ENCODE peak calls at places on chromosomes 5 and 9, in ten cellular contexts. One of them, this sample, is unnamed.

GRCh38 chr9:132201780-132202703 is 40.2 kb downstream of the NTNG2 start:
- ATAC-seq in aorta: no peak
- ATAC-seq in right cardiac atrium: no peak
- ATAC-seq in HepG2: peak; percentile 70
- ATAC-seq in foreskin keratinocyte: no peak
- ATAC-seq in PC-3: peak; percentile 64
- ATAC-seq in naive thymus-derived CD4-positive, alpha-beta T cell: no peak
- ATAC-seq in Panc1: no peak
- ATAC-seq in IMR-90: no peak
- ATAC-seq in upper lobe of right lung: no peak
- ATAC-seq in this sample: no peak

GRCh38 chr5:1709186-1709803 is 90.3 kb downstream of the MRPL36 start:
- ATAC-seq in right cardiac atrium: no peak
- ATAC-seq in upper lobe of right lung: no peak
- ATAC-seq in naive thymus-derived CD4-positive, alpha-beta T cell: no peak
- ATAC-seq in HepG2: peak; percentile 62
- ATAC-seq in IMR-90: no peak
- ATAC-seq in PC-3: no peak
- ATAC-seq in foreskin keratinocyte: no peak
- ATAC-seq in aorta: no peak
- ATAC-seq in Panc1: no peak
- ATAC-seq in this sample: no peak

GRCh38 chr9:13274901-13275641 is 4.4 kb downstream of the MPDZ start:
- ATAC-seq in HepG2: no peak
- ATAC-seq in PC-3: no peak
- ATAC-seq in Panc1: no peak
- ATAC-seq in right cardiac atrium: peak; percentile 9
- ATAC-seq in upper lobe of right lung: no peak
- ATAC-seq in aorta: no peak
- ATAC-seq in foreskin keratinocyte: no peak
- ATAC-seq in naive thymus-derived CD4-positive, alpha-beta T cell: no peak
- ATAC-seq in IMR-90: no peak
- ATAC-seq in this sample: no peak

GRCh38 chr5:132622608-132623007 is 35.4 kb upstream of the IL13 start:
- ATAC-seq in naive thymus-derived CD4-positive, alpha-beta T cell: no peak
- ATAC-seq in upper lobe of right lung: no peak
- ATAC-seq in foreskin keratinocyte: no peak
- ATAC-seq in aorta: no peak
- ATAC-seq in right cardiac atrium: no peak
- ATAC-seq in PC-3: no peak
- ATAC-seq in IMR-90: no peak
- ATAC-seq in HepG2: no peak
- ATAC-seq in Panc1: no peak
- ATAC-seq in this sample: no peak

GRCh38 chr5:84487963-84488362 is 103.3 kb upstream of the EDIL3 start:
- ATAC-seq in PC-3: no peak
- ATAC-seq in upper lobe of right lung: no peak
- ATAC-seq in IMR-90: peak; percentile 79
- ATAC-seq in Panc1: no peak
- ATAC-seq in naive thymus-derived CD4-positive, alpha-beta T cell: no peak
- ATAC-seq in foreskin keratinocyte: no peak
- ATAC-seq in aorta: peak; percentile 55
- ATAC-seq in right cardiac atrium: peak; percentile 86
- ATAC-seq in HepG2: no peak
- ATAC-seq in this sample: no peak

GRCh38 chr5:31948006-31948405 is 226.1 kb downstream of the GOLPH3 start:
- ATAC-seq in upper lobe of right lung: no peak
- ATAC-seq in foreskin keratinocyte: peak; percentile 85
- ATAC-seq in HepG2: no peak
- ATAC-seq in right cardiac atrium: no peak
- ATAC-seq in naive thymus-derived CD4-positive, alpha-beta T cell: no peak
- ATAC-seq in PC-3: no peak
- ATAC-seq in aorta: no peak
- ATAC-seq in IMR-90: no peak
- ATAC-seq in Panc1: no peak
- ATAC-seq in this sample: no peak

GRCh38 chr5:3594514-3595101 is 1.0 kb upstream of the IRX1 start:
- ATAC-seq in aorta: no peak
- ATAC-seq in HepG2: no peak
- ATAC-seq in IMR-90: no peak
- ATAC-seq in right cardiac atrium: peak; percentile 11
- ATAC-seq in foreskin keratinocyte: peak; percentile 10
- ATAC-seq in PC-3: no peak
- ATAC-seq in Panc1: no peak
- ATAC-seq in naive thymus-derived CD4-positive, alpha-beta T cell: no peak
- ATAC-seq in upper lobe of right lung: peak; percentile 26
- ATAC-seq in this sample: no peak

GRCh38 chr9:16413509-16414016 is 456.9 kb downstream of the BNC2 start:
- ATAC-seq in naive thymus-derived CD4-positive, alpha-beta T cell: peak; percentile 58
- ATAC-seq in Panc1: no peak
- ATAC-seq in PC-3: peak; percentile 40
- ATAC-seq in upper lobe of right lung: peak; percentile 87
- ATAC-seq in right cardiac atrium: peak; percentile 93
- ATAC-seq in foreskin keratinocyte: no peak
- ATAC-seq in HepG2: peak; percentile 99
- ATAC-seq in aorta: peak; percentile 64
- ATAC-seq in IMR-90: peak; percentile 72
- ATAC-seq in this sample: peak; percentile 87

GRCh38 chr5:168851902-168852321 is 272.7 kb upstream of the PANK3 start:
- ATAC-seq in Panc1: no peak
- ATAC-seq in upper lobe of right lung: peak; percentile 37
- ATAC-seq in IMR-90: no peak
- ATAC-seq in naive thymus-derived CD4-positive, alpha-beta T cell: no peak
- ATAC-seq in PC-3: peak; percentile 53
- ATAC-seq in HepG2: no peak
- ATAC-seq in aorta: no peak
- ATAC-seq in right cardiac atrium: peak; percentile 54
- ATAC-seq in foreskin keratinocyte: no peak
- ATAC-seq in this sample: no peak

GRCh38 chr5:160799160-160799559 is 52.9 kb downstream of the ATP10B start:
- ATAC-seq in PC-3: no peak
- ATAC-seq in aorta: no peak
- ATAC-seq in foreskin keratinocyte: no peak
- ATAC-seq in Panc1: no peak
- ATAC-seq in upper lobe of right lung: peak; percentile 85
- ATAC-seq in right cardiac atrium: peak; percentile 54
- ATAC-seq in naive thymus-derived CD4-positive, alpha-beta T cell: peak; percentile 77
- ATAC-seq in HepG2: no peak
- ATAC-seq in IMR-90: no peak
- ATAC-seq in this sample: peak; percentile 54

GRCh38 chr9:137575382-137575724 is 3.4 kb downstream of the DPH7 start:
- ATAC-seq in foreskin keratinocyte: no peak
- ATAC-seq in Panc1: no peak
- ATAC-seq in PC-3: no peak
- ATAC-seq in IMR-90: no peak
- ATAC-seq in HepG2: no peak
- ATAC-seq in aorta: no peak
- ATAC-seq in right cardiac atrium: no peak
- ATAC-seq in naive thymus-derived CD4-positive, alpha-beta T cell: no peak
- ATAC-seq in upper lobe of right lung: no peak
- ATAC-seq in this sample: no peak

GRCh38 chr9:34256987-34257585 is 72.0 kb downstream of the KIF24 start:
- ATAC-seq in HepG2: no peak
- ATAC-seq in Panc1: no peak
- ATAC-seq in PC-3: no peak
- ATAC-seq in upper lobe of right lung: no peak
- ATAC-seq in IMR-90: no peak
- ATAC-seq in foreskin keratinocyte: no peak
- ATAC-seq in right cardiac atrium: no peak
- ATAC-seq in aorta: no peak
- ATAC-seq in naive thymus-derived CD4-positive, alpha-beta T cell: no peak
- ATAC-seq in this sample: peak; percentile 26

GRCh38 chr5:2156358-2157059 is 273.8 kb upstream of the IRX4 start:
- ATAC-seq in naive thymus-derived CD4-positive, alpha-beta T cell: no peak
- ATAC-seq in HepG2: no peak
- ATAC-seq in foreskin keratinocyte: no peak
- ATAC-seq in aorta: no peak
- ATAC-seq in PC-3: no peak
- ATAC-seq in Panc1: no peak
- ATAC-seq in IMR-90: no peak
- ATAC-seq in right cardiac atrium: no peak
- ATAC-seq in upper lobe of right lung: no peak
- ATAC-seq in this sample: no peak

GRCh38 chr9:68546596-68547390 is 6.1 kb upstream of the TMEM252 start:
- ATAC-seq in foreskin keratinocyte: no peak
- ATAC-seq in upper lobe of right lung: peak; percentile 87
- ATAC-seq in PC-3: no peak
- ATAC-seq in aorta: peak; percentile 71
- ATAC-seq in IMR-90: no peak
- ATAC-seq in right cardiac atrium: peak; percentile 74
- ATAC-seq in Panc1: no peak
- ATAC-seq in HepG2: peak; percentile 90
- ATAC-seq in naive thymus-derived CD4-positive, alpha-beta T cell: peak; percentile 83
- ATAC-seq in this sample: peak; percentile 62

GRCh38 chr9:68547417-68547816 is 6.7 kb upstream of the TMEM252 start:
- ATAC-seq in aorta: peak; percentile 39
- ATAC-seq in HepG2: no peak
- ATAC-seq in upper lobe of right lung: peak; percentile 72
- ATAC-seq in right cardiac atrium: no peak
- ATAC-seq in PC-3: no peak
- ATAC-seq in naive thymus-derived CD4-positive, alpha-beta T cell: peak; percentile 39
- ATAC-seq in foreskin keratinocyte: no peak
- ATAC-seq in Panc1: no peak
- ATAC-seq in IMR-90: no peak
- ATAC-seq in this sample: no peak

GRCh38 chr9:68541568-68541967 is 885 bp upstream of the TMEM252 start:
- ATAC-seq in foreskin keratinocyte: no peak
- ATAC-seq in PC-3: no peak
- ATAC-seq in Panc1: no peak
- ATAC-seq in IMR-90: no peak
- ATAC-seq in right cardiac atrium: peak; percentile 75
- ATAC-seq in upper lobe of right lung: no peak
- ATAC-seq in HepG2: no peak
- ATAC-seq in naive thymus-derived CD4-positive, alpha-beta T cell: no peak
- ATAC-seq in aorta: no peak
- ATAC-seq in this sample: no peak

GRCh38 chr9:68548241-68548640 is 7.6 kb upstream of the TMEM252 start:
- ATAC-seq in upper lobe of right lung: no peak
- ATAC-seq in right cardiac atrium: no peak
- ATAC-seq in aorta: no peak
- ATAC-seq in naive thymus-derived CD4-positive, alpha-beta T cell: no peak
- ATAC-seq in IMR-90: no peak
- ATAC-seq in Panc1: no peak
- ATAC-seq in foreskin keratinocyte: no peak
- ATAC-seq in PC-3: no peak
- ATAC-seq in HepG2: no peak
- ATAC-seq in this sample: no peak

DNA sequence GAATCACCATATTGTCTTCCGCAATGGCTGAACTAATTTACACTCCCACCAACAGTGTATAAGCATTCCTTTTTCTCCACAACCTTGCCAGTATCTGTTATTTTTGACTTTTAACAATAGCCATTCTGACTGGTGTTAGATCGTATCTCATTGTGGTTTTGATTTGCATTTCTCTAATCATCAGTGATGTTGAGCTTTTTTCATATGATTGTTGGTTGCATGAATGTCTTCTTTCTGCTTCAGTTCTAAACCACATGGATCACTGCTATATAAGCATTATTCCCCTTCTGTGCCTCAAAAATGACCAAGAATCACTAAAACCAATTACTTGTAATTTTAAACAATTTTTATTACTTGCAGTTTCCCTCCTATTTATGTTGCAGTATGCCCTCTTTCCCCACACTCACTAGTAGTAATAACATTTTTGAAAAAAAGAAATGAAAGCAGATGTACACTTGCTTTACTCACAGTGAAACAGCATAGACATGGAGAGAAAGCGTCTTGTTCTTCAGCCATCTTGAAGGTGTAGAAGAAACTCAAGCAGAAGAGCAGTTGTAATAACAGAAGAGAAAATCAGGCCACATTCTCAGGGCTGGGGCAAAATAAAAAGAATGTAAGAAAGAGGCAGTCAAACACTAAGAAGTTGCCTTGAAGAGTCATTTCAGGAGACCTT is 4.5 kb upstream of the TMEM252 start:
- ATAC-seq in Panc1: no peak
- ATAC-seq in HepG2: no peak
- ATAC-seq in upper lobe of right lung: no peak
- ATAC-seq in naive thymus-derived CD4-positive, alpha-beta T cell: no peak
- ATAC-seq in aorta: no peak
- ATAC-seq in foreskin keratinocyte: no peak
- ATAC-seq in right cardiac atrium: no peak
- ATAC-seq in IMR-90: no peak
- ATAC-seq in PC-3: no peak
- ATAC-seq in this sample: no peak
- H3K27me3 ChIP-seq in Panc1: no peaks in the 10 kb centered on the region
- H3K27me3 ChIP-seq in HepG2: no peaks in the 10 kb centered on the region
- H3K27me3 ChIP-seq in upper lobe of right lung: no peaks in the 10 kb centered on the region
- H3K27me3 ChIP-seq in naive thymus-derived CD4-positive, alpha-beta T cell: no peaks in the 10 kb centered on the region
- H3K27me3 ChIP-seq in aorta: no peaks in the 10 kb centered on the region
- H3K27me3 ChIP-seq in foreskin keratinocyte: no peaks in the 10 kb centered on the region
- H3K27me3 ChIP-seq in right cardiac atrium: no peaks in the 10 kb centered on the region
- H3K27me3 ChIP-seq in IMR-90: peaks cover 5% of the 10 kb centered on the region
- H3K27me3 ChIP-seq in PC-3: no peaks in the 10 kb centered on the region
- H3K27me3 ChIP-seq in this sample: no peaks in the 10 kb centered on the region

DNA sequence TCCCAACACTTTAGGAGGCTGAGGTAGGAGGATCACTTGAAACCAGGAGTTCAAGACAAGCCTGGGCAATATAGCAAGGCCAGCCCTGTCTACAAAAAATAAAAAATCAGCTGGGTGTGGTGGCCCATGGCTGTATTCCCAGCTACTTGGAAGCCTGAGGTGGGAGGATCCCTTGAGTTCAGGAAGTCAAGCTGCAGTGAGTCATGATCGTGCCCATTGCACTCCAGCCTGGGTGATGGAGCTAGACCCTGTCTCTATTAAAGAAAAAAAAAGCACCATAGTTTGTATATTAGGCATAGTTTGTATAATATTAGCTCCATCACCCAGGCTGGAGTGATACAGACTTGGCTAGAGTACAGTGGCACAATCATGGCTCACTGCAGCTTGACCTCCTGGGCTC is 9.6 kb upstream of the NME5 start:
- ATAC-seq in PC-3: peak; percentile 98
- ATAC-seq in right cardiac atrium: peak; percentile 97
- ATAC-seq in Panc1: peak; percentile 77
- ATAC-seq in HepG2: no peak
- ATAC-seq in IMR-90: peak; percentile 79
- ATAC-seq in aorta: peak; percentile 60
- ATAC-seq in upper lobe of right lung: peak; percentile 60
- ATAC-seq in naive thymus-derived CD4-positive, alpha-beta T cell: no peak
- ATAC-seq in foreskin keratinocyte: peak; percentile 87
- ATAC-seq in this sample: peak; percentile 71
- H3K27me3 ChIP-seq in PC-3: no peaks in the 10 kb centered on the region
- H3K27me3 ChIP-seq in right cardiac atrium: no peaks in the 10 kb centered on the region
- H3K27me3 ChIP-seq in Panc1: no peaks in the 10 kb centered on the region
- H3K27me3 ChIP-seq in HepG2: no peaks in the 10 kb centered on the region
- H3K27me3 ChIP-seq in IMR-90: no peaks in the 10 kb centered on the region
- H3K27me3 ChIP-seq in aorta: no peaks in the 10 kb centered on the region
- H3K27me3 ChIP-seq in upper lobe of right lung: no peaks in the 10 kb centered on the region
- H3K27me3 ChIP-seq in naive thymus-derived CD4-positive, alpha-beta T cell: no peaks in the 10 kb centered on the region
- H3K27me3 ChIP-seq in foreskin keratinocyte: no peaks in the 10 kb centered on the region
- H3K27me3 ChIP-seq in this sample: no peaks in the 10 kb centered on the region

GRCh38 chr5:73424489-73425102 is 24.0 kb downstream of the FOXD1 start:
- ATAC-seq in IMR-90: no peak
- ATAC-seq in aorta: no peak
- ATAC-seq in PC-3: no peak
- ATAC-seq in naive thymus-derived CD4-positive, alpha-beta T cell: no peak
- ATAC-seq in foreskin keratinocyte: no peak
- ATAC-seq in HepG2: no peak
- ATAC-seq in upper lobe of right lung: no peak
- ATAC-seq in Panc1: no peak
- ATAC-seq in right cardiac atrium: no peak
- ATAC-seq in this sample: no peak
- H3K27me3 ChIP-seq in IMR-90: no peaks in the 10 kb centered on the region
- H3K27me3 ChIP-seq in aorta: no peaks in the 10 kb centered on the region
- H3K27me3 ChIP-seq in PC-3: peaks cover 5% of the 10 kb centered on the region
- H3K27me3 ChIP-seq in naive thymus-derived CD4-positive, alpha-beta T cell: peaks cover 10% of the 10 kb centered on the region
- H3K27me3 ChIP-seq in foreskin keratinocyte: peaks cover 8% of the 10 kb centered on the region
- H3K27me3 ChIP-seq in HepG2: no peaks in the 10 kb centered on the region
- H3K27me3 ChIP-seq in upper lobe of right lung: peaks cover 94% of the 10 kb centered on the region
- H3K27me3 ChIP-seq in Panc1: no peaks in the 10 kb centered on the region
- H3K27me3 ChIP-seq in right cardiac atrium: peaks cover 17% of the 10 kb centered on the region
- H3K27me3 ChIP-seq in this sample: peaks cover 83% of the 10 kb centered on the region

GRCh38 chr5:140143521-140144258 is 18.0 kb downstream of the IGIP start:
- ATAC-seq in Panc1: peak; percentile 44
- ATAC-seq in HepG2: peak; percentile 11
- ATAC-seq in aorta: no peak
- ATAC-seq in right cardiac atrium: no peak
- ATAC-seq in naive thymus-derived CD4-positive, alpha-beta T cell: peak; percentile 9
- ATAC-seq in IMR-90: no peak
- ATAC-seq in upper lobe of right lung: no peak
- ATAC-seq in foreskin keratinocyte: no peak
- ATAC-seq in PC-3: peak; percentile 14
- ATAC-seq in this sample: no peak
- H3K27me3 ChIP-seq in Panc1: no peaks in the 10 kb centered on the region
- H3K27me3 ChIP-seq in HepG2: peaks cover 1% of the 10 kb centered on the region
- H3K27me3 ChIP-seq in aorta: no peaks in the 10 kb centered on the region
- H3K27me3 ChIP-seq in right cardiac atrium: no peaks in the 10 kb centered on the region
- H3K27me3 ChIP-seq in naive thymus-derived CD4-positive, alpha-beta T cell: peaks cover 6% of the 10 kb centered on the region
- H3K27me3 ChIP-seq in IMR-90: no peaks in the 10 kb centered on the region
- H3K27me3 ChIP-seq in upper lobe of right lung: no peaks in the 10 kb centered on the region
- H3K27me3 ChIP-seq in foreskin keratinocyte: peaks cover 18% of the 10 kb centered on the region
- H3K27me3 ChIP-seq in PC-3: no peaks in the 10 kb centered on the region
- H3K27me3 ChIP-seq in this sample: no peaks in the 10 kb centered on the region